ENCODE peak calls at places on chromosome 21, in seven cellular contexts. One of them, this sample, is unnamed.

GRCh38 chr21:23480591-23481270 is 2126.6 kb downstream of the MRPL39 start:
- DNase-seq in NCI-H1694: no peak
- DNase-seq in astrocyte of the spinal cord: no peak
- DNase-seq in RWPE1: no peak
- DNase-seq in NCI-H146: no peak
- DNase-seq in H9: no peak
- DNase-seq in T-helper 17 cell: no peak
- DNase-seq in this sample: no peak

GRCh38 chr21:45472445-45473365 is 67.7 kb downstream of the COL18A1 start:
- DNase-seq in NCI-H1694: no peak
- DNase-seq in astrocyte of the spinal cord: no peak
- DNase-seq in RWPE1: no peak
- DNase-seq in NCI-H146: no peak
- DNase-seq in H9: no peak
- DNase-seq in T-helper 17 cell: no peak
- DNase-seq in this sample: no peak

GRCh38 chr21:34846601-34847112 is 177.9 kb downstream of the CLIC6 start:
- DNase-seq in NCI-H1694: no peak
- DNase-seq in astrocyte of the spinal cord: peak
- DNase-seq in RWPE1: peak
- DNase-seq in NCI-H146: no peak
- DNase-seq in H9: no peak
- DNase-seq in T-helper 17 cell: no peak
- DNase-seq in this sample: no peak

GRCh38 chr21:36135391-36136094 is 664 bp downstream of the CBR3 start:
- DNase-seq in NCI-H1694: no peak
- DNase-seq in astrocyte of the spinal cord: peak
- DNase-seq in RWPE1: peak
- DNase-seq in NCI-H146: peak
- DNase-seq in H9: peak
- DNase-seq in T-helper 17 cell: peak
- DNase-seq in this sample: peak

GRCh38 chr21:46557919-46558392 is 46.9 kb downstream of the S100B start:
- DNase-seq in NCI-H1694: no peak
- DNase-seq in astrocyte of the spinal cord: no peak
- DNase-seq in RWPE1: no peak
- DNase-seq in NCI-H146: no peak
- DNase-seq in H9: no peak
- DNase-seq in T-helper 17 cell: no peak
- DNase-seq in this sample: no peak

GRCh38 chr21:28518620-28519019 is 474.1 kb downstream of the LTN1 start:
- DNase-seq in NCI-H1694: no peak
- DNase-seq in astrocyte of the spinal cord: peak
- DNase-seq in RWPE1: no peak
- DNase-seq in NCI-H146: no peak
- DNase-seq in H9: no peak
- DNase-seq in T-helper 17 cell: no peak
- DNase-seq in this sample: no peak

GRCh38 chr21:23130308-23130707 is 2132.1 kb downstream of the NCAM2 start:
- DNase-seq in NCI-H1694: no peak
- DNase-seq in astrocyte of the spinal cord: no peak
- DNase-seq in RWPE1: no peak
- DNase-seq in NCI-H146: no peak
- DNase-seq in H9: no peak
- DNase-seq in T-helper 17 cell: no peak
- DNase-seq in this sample: no peak

GRCh38 chr21:42844411-42845113 is 34.8 kb downstream of the WDR4 start:
- DNase-seq in NCI-H1694: no peak
- DNase-seq in astrocyte of the spinal cord: peak
- DNase-seq in RWPE1: no peak
- DNase-seq in NCI-H146: no peak
- DNase-seq in H9: peak
- DNase-seq in T-helper 17 cell: peak
- DNase-seq in this sample: no peak

GRCh38 chr21:34570315-34570714 is 44.6 kb downstream of the RCAN1 start:
- DNase-seq in NCI-H1694: no peak
- DNase-seq in astrocyte of the spinal cord: no peak
- DNase-seq in RWPE1: no peak
- DNase-seq in NCI-H146: no peak
- DNase-seq in H9: no peak
- DNase-seq in T-helper 17 cell: no peak
- DNase-seq in this sample: no peak

GRCh38 chr21:42672699-42673458 is 19.5 kb downstream of the PDE9A start:
- DNase-seq in NCI-H1694: no peak
- DNase-seq in astrocyte of the spinal cord: peak
- DNase-seq in RWPE1: peak
- DNase-seq in NCI-H146: peak
- DNase-seq in H9: no peak
- DNase-seq in T-helper 17 cell: no peak
- DNase-seq in this sample: no peak

GRCh38 chr21:38081663-38082062 is 165.4 kb upstream of the KCNJ6 start:
- DNase-seq in NCI-H1694: no peak
- DNase-seq in astrocyte of the spinal cord: no peak
- DNase-seq in RWPE1: no peak
- DNase-seq in NCI-H146: no peak
- DNase-seq in H9: no peak
- DNase-seq in T-helper 17 cell: no peak
- DNase-seq in this sample: no peak

GRCh38 chr21:40938078-40938477 is 91.1 kb upstream of the DSCAM start:
- DNase-seq in NCI-H1694: no peak
- DNase-seq in astrocyte of the spinal cord: no peak
- DNase-seq in RWPE1: no peak
- DNase-seq in NCI-H146: no peak
- DNase-seq in H9: no peak
- DNase-seq in T-helper 17 cell: no peak
- DNase-seq in this sample: no peak

GRCh38 chr21:15472108-15472507 is 257.7 kb upstream of the USP25 start:
- DNase-seq in NCI-H1694: no peak
- DNase-seq in astrocyte of the spinal cord: no peak
- DNase-seq in RWPE1: no peak
- DNase-seq in NCI-H146: no peak
- DNase-seq in H9: no peak
- DNase-seq in T-helper 17 cell: no peak
- DNase-seq in this sample: no peak

GRCh38 chr21:26112979-26113378 is 57.6 kb downstream of the APP start:
- DNase-seq in NCI-H1694: no peak
- DNase-seq in astrocyte of the spinal cord: no peak
- DNase-seq in RWPE1: no peak
- DNase-seq in NCI-H146: peak
- DNase-seq in H9: no peak
- DNase-seq in T-helper 17 cell: no peak
- DNase-seq in this sample: no peak

GRCh38 chr21:27648560-27648959 is 681.7 kb upstream of the ADAMTS5 start:
- DNase-seq in NCI-H1694: no peak
- DNase-seq in astrocyte of the spinal cord: peak
- DNase-seq in RWPE1: peak
- DNase-seq in NCI-H146: no peak
- DNase-seq in H9: no peak
- DNase-seq in T-helper 17 cell: no peak
- DNase-seq in this sample: no peak

GRCh38 chr21:38921511-38922215 is 115.9 kb downstream of the ETS2 start:
- DNase-seq in NCI-H1694: no peak
- DNase-seq in astrocyte of the spinal cord: peak
- DNase-seq in RWPE1: no peak
- DNase-seq in NCI-H146: no peak
- DNase-seq in H9: no peak
- DNase-seq in T-helper 17 cell: no peak
- DNase-seq in this sample: no peak

GRCh38 chr21:46255166-46255565 is 26.6 kb upstream of the LSS start:
- DNase-seq in NCI-H1694: no peak
- DNase-seq in astrocyte of the spinal cord: no peak
- DNase-seq in RWPE1: no peak
- DNase-seq in NCI-H146: no peak
- DNase-seq in H9: no peak
- DNase-seq in T-helper 17 cell: no peak
- DNase-seq in this sample: no peak

GRCh38 chr21:24994717-24995116 is 612.6 kb downstream of the MRPL39 start:
- DNase-seq in NCI-H1694: no peak
- DNase-seq in astrocyte of the spinal cord: no peak
- DNase-seq in RWPE1: no peak
- DNase-seq in NCI-H146: no peak
- DNase-seq in H9: no peak
- DNase-seq in T-helper 17 cell: no peak
- DNase-seq in this sample: no peak

GRCh38 chr21:41752231-41752681 is 14.6 kb downstream of the RIPK4 start:
- DNase-seq in NCI-H1694: no peak
- DNase-seq in astrocyte of the spinal cord: peak
- DNase-seq in RWPE1: peak
- DNase-seq in NCI-H146: no peak
- DNase-seq in H9: no peak
- DNase-seq in T-helper 17 cell: no peak
- DNase-seq in this sample: no peak

GRCh38 chr21:38240121-38240520 is 16.7 kb upstream of the KCNJ15 start:
- DNase-seq in NCI-H1694: no peak
- DNase-seq in astrocyte of the spinal cord: peak
- DNase-seq in RWPE1: no peak
- DNase-seq in NCI-H146: no peak
- DNase-seq in H9: no peak
- DNase-seq in T-helper 17 cell: no peak
- DNase-seq in this sample: no peak

GRCh38 chr21:41611966-41612606 is 104.1 kb upstream of the TMPRSS2 start:
- DNase-seq in NCI-H1694: no peak
- DNase-seq in astrocyte of the spinal cord: no peak
- DNase-seq in RWPE1: peak
- DNase-seq in NCI-H146: peak
- DNase-seq in H9: peak
- DNase-seq in T-helper 17 cell: no peak
- DNase-seq in this sample: peak

GRCh38 chr21:31517664-31518402 is 141.7 kb upstream of the SOD1 start:
- DNase-seq in NCI-H1694: no peak
- DNase-seq in astrocyte of the spinal cord: no peak
- DNase-seq in RWPE1: no peak
- DNase-seq in NCI-H146: no peak
- DNase-seq in H9: no peak
- DNase-seq in T-helper 17 cell: no peak
- DNase-seq in this sample: no peak

This sample was measured in COR-L47.